ENCODE peak calls at places on chromosomes 7 and 10, in eight cellular contexts. K is chondrocyte; A is adipocyte; M is H9; H is T follicular helper cell; G is MV-4-11; Q is central memory CD8-positive, alpha-beta T cell; O is NCI-H1694 treated with DMSO at 0.1 percent for 48 hours. L is an unnamed sample.

GRCh38 chr10:100562806-100563293 is 27.1 kb downstream of the HIF1AN start:
- DNase-seq in M (peak; percentile 80), K (no peak), G (peak; percentile 69), O (peak; percentile 32), A (peak; percentile 32), H (no peak), Q (no peak), L (peak; percentile 65)

GRCh38 chr7:3151784-3152183 is 108.1 kb upstream of the CARD11 start:
- DNase-seq in M (no peak), A (no peak), K (no peak), H (no peak), G (peak; percentile 14), Q (no peak), O (no peak), L (no peak)

GRCh38 chr10:95675403-95676116 is 18.2 kb downstream of the TCTN3 start:
- DNase-seq in M (no peak), H (no peak), A (no peak), Q (no peak), K (no peak), G (no peak), O (no peak), L (no peak)

GRCh38 chr7:151592868-151593486 is 73.3 kb upstream of the RHEB start:
- DNase-seq in K (no peak), M (no peak), H (no peak), O (no peak), A (peak; percentile 81), Q (no peak), G (no peak), L (no peak)

GRCh38 chr10:93947055-93947454 is 46.7 kb upstream of the PLCE1 start:
- DNase-seq in Q (no peak), O (no peak), A (peak; percentile 74), G (no peak), M (no peak), K (no peak), H (no peak), L (peak; percentile 62)

GRCh38 chr10:52121688-52122087 is 192.4 kb upstream of the DKK1 start:
- DNase-seq in H (no peak), K (no peak), G (no peak), O (no peak), A (peak; percentile 65), Q (no peak), M (no peak), L (no peak)

GRCh38 chr10:26269754-26270153 is 53.2 kb downstream of the GAD2 start:
- DNase-seq in G (peak; percentile 39), O (no peak), M (no peak), A (no peak), K (no peak), H (no peak), Q (no peak), L (no peak)

GRCh38 chr7:33196194-33196593 is 66.8 kb downstream of the BBS9 start:
- DNase-seq in M (no peak), A (no peak), H (no peak), K (no peak), O (no peak), G (no peak), Q (no peak), L (no peak)

GRCh38 chr10:8133146-8133545 is 78.7 kb downstream of the GATA3 start:
- DNase-seq in G (peak; percentile 93), H (no peak), M (no peak), Q (no peak), A (no peak), O (no peak), K (no peak), L (no peak)

GRCh38 chr7:4809691-4810090 is 34.3 kb downstream of the AP5Z1 start:
- DNase-seq in A (no peak), K (no peak), O (no peak), G (no peak), M (no peak), H (no peak), Q (no peak), L (no peak)

GRCh38 chr7:12127490-12127889 is 83.6 kb upstream of the TMEM106B start:
- DNase-seq in M (no peak), Q (no peak), G (no peak), A (peak; percentile 17), K (no peak), H (no peak), O (no peak), L (no peak)

GRCh38 chr10:58712982-58713381 is 200.3 kb downstream of the BICC1 start:
- DNase-seq in G (no peak), K (no peak), O (no peak), M (no peak), A (no peak), H (no peak), Q (no peak), L (no peak)

L was measured in islet precursor cell.